ENCODE peak calls at places on chromosomes 12 and 14, in nine cellular contexts. I, O, P, W, E, S, M, L and C are unnamed samples.

GRCh38 chr12:54184024-54184805 is 4.6 kb downstream of the SMUG1 start:
- DNase-seq in I (no peak), O (no peak), P (no peak), W (no peak), E (no peak), S (no peak), M (no peak), L (no peak), C (no peak)

GRCh38 chr14:53017837-53018236 is 67.0 kb upstream of the FERMT2 start:
- DNase-seq in I (no peak), O (no peak), P (no peak), W (no peak), E (no peak), S (no peak), M (no peak), L (no peak), C (no peak)

GRCh38 chr12:12839886-12840285 is 26.7 kb downstream of the DDX47 start:
- DNase-seq in I (no peak), O (peak), P (no peak), W (no peak), E (peak), S (no peak), M (no peak), L (no peak), C (peak)

GRCh38 chr12:27549801-27550652 is 26.0 kb downstream of the PPFIBP1 start:
- DNase-seq in I (no peak), O (peak), P (no peak), W (no peak), E (peak), S (no peak), M (no peak), L (no peak), C (peak)

GRCh38 chr14:36658091-36659009 is 3.3 kb upstream of the PAX9 start:
- DNase-seq in I (no peak), O (no peak), P (no peak), W (no peak), E (no peak), S (no peak), M (no peak), L (no peak), C (peak)

GRCh38 chr14:74890262-74890661 is 8.5 kb downstream of the DLST start:
- DNase-seq in I (no peak), O (no peak), P (no peak), W (no peak), E (no peak), S (no peak), M (no peak), L (no peak), C (no peak)

GRCh38 chr14:37118673-37119366 is 53.6 kb downstream of the SLC25A21 start:
- DNase-seq in I (no peak), O (no peak), P (no peak), W (no peak), E (no peak), S (no peak), M (no peak), L (no peak), C (no peak)

GRCh38 chr14:104655128-104655848 is 34.1 kb upstream of the INF2 start:
- DNase-seq in I (no peak), O (no peak), P (no peak), W (no peak), E (no peak), S (no peak), M (no peak), L (no peak), C (no peak)

GRCh38 chr14:31189346-31190219 is 18.0 kb downstream of the HECTD1 start:
- DNase-seq in I (no peak), O (no peak), P (no peak), W (no peak), E (no peak), S (no peak), M (no peak), L (no peak), C (no peak)

GRCh38 chr12:98770230-98770629 is 125.1 kb downstream of the APAF1 start:
- DNase-seq in I (no peak), O (no peak), P (no peak), W (no peak), E (no peak), S (no peak), M (no peak), L (no peak), C (no peak)

GRCh38 chr12:6946033-6946919 is 2.5 kb downstream of the C12orf57 start:
- DNase-seq in I (no peak), O (no peak), P (peak), W (no peak), E (peak), S (no peak), M (no peak), L (peak), C (peak)

GRCh38 chr14:101965145-101965531 is 765 bp downstream of the DYNC1H1 start:
- DNase-seq in I (no peak), O (no peak), P (peak), W (peak), E (peak), S (peak), M (peak), L (peak), C (peak)

GRCh38 chr14:85533821-85534271 is 3.9 kb downstream of the FLRT2 start:
- DNase-seq in I (no peak), O (no peak), P (no peak), W (no peak), E (peak), S (no peak), M (peak), L (no peak), C (peak)

GRCh38 chr12:5348057-5348456 is 83.9 kb upstream of the NTF3 start:
- DNase-seq in I (no peak), O (no peak), P (no peak), W (no peak), E (no peak), S (no peak), M (no peak), L (no peak), C (no peak)

GRCh38 chr14:20682435-20683124 is 1.8 kb upstream of the RNASE4 start:
- DNase-seq in I (no peak), O (peak), P (peak), W (no peak), E (peak), S (peak), M (peak), L (peak), C (peak)

GRCh38 chr14:104393898-104394605 is 185.5 kb upstream of the C14orf180 start:
- DNase-seq in I (no peak), O (no peak), P (peak), W (peak), E (peak), S (no peak), M (no peak), L (peak), C (peak)

GRCh38 chr14:26132061-26132460 is 465.8 kb downstream of the NOVA1 start:
- DNase-seq in I (no peak), O (no peak), P (no peak), W (no peak), E (no peak), S (no peak), M (no peak), L (no peak), C (no peak)

GRCh38 chr14:54691525-54692260 is 124.8 kb downstream of the SAMD4A start:
- DNase-seq in I (peak), O (peak), P (peak), W (peak), E (peak), S (no peak), M (peak), L (peak), C (peak)

GRCh38 chr14:104393199-104393897 is 186.2 kb upstream of the C14orf180 start:
- DNase-seq in I (no peak), O (no peak), P (no peak), W (no peak), E (no peak), S (no peak), M (no peak), L (no peak), C (no peak)

GRCh38 chr12:121263206-121263605 is 33.3 kb downstream of the CAMKK2 start:
- DNase-seq in I (no peak), O (no peak), P (no peak), W (no peak), E (no peak), S (no peak), M (no peak), L (no peak), C (no peak)

GRCh38 chr14:90489306-90489705 is 92.5 kb downstream of the CALM1 start:
- DNase-seq in I (no peak), O (no peak), P (no peak), W (no peak), E (no peak), S (no peak), M (no peak), L (no peak), C (no peak)

GRCh38 chr12:92078167-92079053 is 67.2 kb downstream of the BTG1 start:
- DNase-seq in I (no peak), O (peak), P (no peak), W (no peak), E (no peak), S (no peak), M (no peak), L (no peak), C (no peak)